ENCODE peak calls at places on chromosomes 6 and 20, in ten cellular contexts. O, N, R, Y, G, T, Z, X, L and H are unnamed samples.

GRCh38 chr6:104537185-104537584 is 322.5 kb downstream of the HACE1 start:
- DNase-seq in O (no peak), N (no peak), R (peak), Y (no peak), G (no peak), T (no peak), Z (no peak), X (no peak), L (no peak), H (no peak)

GRCh38 chr6:89834884-89835792 is 5.5 kb downstream of the CASP8AP2 start:
- DNase-seq in O (no peak), N (peak), R (no peak), Y (no peak), G (no peak), T (no peak), Z (no peak), X (no peak), L (no peak), H (no peak)

GRCh38 chr6:115891111-115891669 is 169.5 kb downstream of the FRK start:
- DNase-seq in O (no peak), N (no peak), R (peak), Y (no peak), G (no peak), T (no peak), Z (no peak), X (no peak), L (no peak), H (no peak)

GRCh38 chr6:43746613-43747101 is 23.4 kb upstream of the VEGFA start:
- DNase-seq in O (no peak), N (no peak), R (no peak), Y (peak), G (no peak), T (no peak), Z (peak), X (no peak), L (no peak), H (peak)

GRCh38 chr6:76866091-76866490 is 597.2 kb downstream of the HTR1B start:
- DNase-seq in O (no peak), N (no peak), R (no peak), Y (no peak), G (no peak), T (no peak), Z (no peak), X (no peak), L (no peak), H (no peak)

GRCh38 chr6:141700836-141701235 is 431.9 kb upstream of the GJE1 start:
- DNase-seq in O (no peak), N (no peak), R (no peak), Y (no peak), G (no peak), T (no peak), Z (no peak), X (no peak), L (no peak), H (no peak)

GRCh38 chr6:18207949-18208348 is 52.7 kb downstream of the KDM1B start:
- DNase-seq in O (no peak), N (no peak), R (no peak), Y (no peak), G (no peak), T (no peak), Z (no peak), X (no peak), L (no peak), H (no peak)

GRCh38 chr20:58889334-58890072 is 37.0 kb downstream of the GNAS start:
- DNase-seq in O (no peak), N (peak), R (no peak), Y (no peak), G (no peak), T (peak), Z (peak), X (no peak), L (peak), H (no peak)

GRCh38 chr20:5947276-5947675 is 3.1 kb downstream of the TRMT6 start:
- DNase-seq in O (no peak), N (no peak), R (no peak), Y (no peak), G (no peak), T (no peak), Z (no peak), X (no peak), L (no peak), H (peak)

GRCh38 chr6:25963426-25964123 is 973 bp downstream of the TRIM38 start:
- DNase-seq in O (no peak), N (no peak), R (no peak), Y (no peak), G (no peak), T (no peak), Z (no peak), X (no peak), L (no peak), H (no peak)

GRCh38 chr20:33824852-33825251 is 13.7 kb downstream of the CHMP4B start:
- DNase-seq in O (no peak), N (no peak), R (no peak), Y (no peak), G (no peak), T (no peak), Z (no peak), X (no peak), L (no peak), H (no peak)

GRCh38 chr20:37574199-37574890 is 46.7 kb upstream of the BLCAP start:
- DNase-seq in O (no peak), N (no peak), R (no peak), Y (no peak), G (no peak), T (no peak), Z (no peak), X (no peak), L (no peak), H (no peak)

GRCh38 chr6:168361766-168362165 is 42.2 kb upstream of the DACT2 start:
- DNase-seq in O (no peak), N (no peak), R (no peak), Y (no peak), G (no peak), T (peak), Z (peak), X (no peak), L (no peak), H (peak)

GRCh38 chr6:50716887-50717509 is 3.7 kb downstream of the TFAP2D start:
- DNase-seq in O (no peak), N (no peak), R (no peak), Y (no peak), G (no peak), T (no peak), Z (no peak), X (no peak), L (no peak), H (no peak)

GRCh38 chr6:43992783-43993505 is 134.3 kb downstream of the MRPL14 start:
- DNase-seq in O (peak), N (no peak), R (no peak), Y (no peak), G (peak), T (no peak), Z (no peak), X (no peak), L (no peak), H (peak)

GRCh38 chr6:157496534-157497095 is 115.6 kb downstream of the ZDHHC14 start:
- DNase-seq in O (no peak), N (no peak), R (no peak), Y (no peak), G (no peak), T (no peak), Z (no peak), X (no peak), L (no peak), H (no peak)

GRCh38 chr20:7248392-7248992 is 481.0 kb downstream of the BMP2 start:
- DNase-seq in O (no peak), N (no peak), R (no peak), Y (no peak), G (no peak), T (no peak), Z (no peak), X (no peak), L (no peak), H (no peak)

GRCh38 chr6:15996030-15996429 is 132.9 kb upstream of the MYLIP start:
- DNase-seq in O (no peak), N (no peak), R (no peak), Y (no peak), G (no peak), T (no peak), Z (no peak), X (no peak), L (no peak), H (no peak)

GRCh38 chr6:164106345-164106769 is 691.8 kb downstream of the QKI start:
- DNase-seq in O (no peak), N (no peak), R (no peak), Y (peak), G (no peak), T (no peak), Z (no peak), X (no peak), L (no peak), H (no peak)

DNA sequence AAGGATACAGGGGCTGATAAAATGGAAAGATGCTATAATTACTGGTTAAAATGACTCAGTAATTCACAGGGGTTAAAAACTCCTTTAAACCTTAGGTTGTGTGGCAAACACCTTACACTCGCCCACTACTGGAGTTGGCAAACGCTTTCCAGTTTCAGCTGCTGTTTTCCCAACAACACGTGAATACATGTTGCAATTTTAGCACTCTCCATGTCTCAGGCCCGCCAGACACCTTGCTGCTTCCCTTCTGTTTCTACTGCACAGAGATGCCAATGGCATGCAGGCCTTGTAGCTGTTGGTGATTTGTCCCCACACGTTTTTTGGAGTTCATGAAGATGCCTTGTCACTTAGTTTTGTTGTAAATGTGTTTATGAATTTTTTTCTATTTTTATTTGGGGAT is 5.3 kb upstream of the TTPAL start:
- DNase-seq in O (no peak), N (no peak), R (no peak), Y (no peak), G (no peak), T (no peak), Z (no peak), X (no peak), L (no peak), H (no peak)
- H3K4me3 ChIP-seq in O (no peak), N (no peak), R (no peak), Y (no peak), G (no peak), T (no peak), Z (no peak), X (no peak), L (no peak), H (no peak)

DNA sequence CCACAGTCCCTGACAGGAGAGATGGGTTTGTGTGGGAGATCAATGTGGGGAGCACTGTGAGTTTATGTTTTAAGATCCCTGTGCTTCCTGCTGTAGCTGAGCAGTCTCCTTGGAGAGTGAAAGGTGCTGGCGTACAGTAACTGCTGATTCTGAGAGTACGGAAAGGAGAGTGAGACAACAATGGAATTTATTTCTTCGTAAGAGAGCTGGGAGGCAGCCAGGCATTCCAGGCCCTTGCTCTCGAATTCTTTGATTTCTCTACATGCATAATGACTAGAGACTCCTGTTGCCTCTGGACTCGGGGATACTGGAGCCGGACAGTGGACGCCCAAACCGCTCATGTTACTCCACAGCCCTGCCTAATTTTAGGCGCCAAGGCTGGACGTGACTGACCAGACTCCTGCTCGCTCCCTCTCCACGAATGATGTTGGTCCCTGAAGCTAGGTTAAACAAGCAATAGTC is 131.0 kb upstream of the PHACTR1 start:
- DNase-seq in O (peak), N (no peak), R (peak), Y (no peak), G (no peak), T (no peak), Z (no peak), X (peak), L (no peak), H (peak)
- H3K4me3 ChIP-seq in O (no peak), N (no peak), R (no peak), Y (no peak), G (no peak), T (no peak), Z (no peak), X (no peak), L (no peak), H (no peak)

GRCh38 chr6:139581485-139581865 is 207.0 kb upstream of the CITED2 start:
- DNase-seq in O (no peak), N (no peak), R (no peak), Y (no peak), G (no peak), T (no peak), Z (no peak), X (no peak), L (no peak), H (no peak)
- H3K4me3 ChIP-seq in O (no peak), N (no peak), R (no peak), Y (no peak), G (no peak), T (no peak), Z (no peak), X (no peak), L (no peak), H (no peak)

GRCh38 chr6:36098253-36098919 is 31.9 kb upstream of the MAPK13 start:
- DNase-seq in O (no peak), N (no peak), R (no peak), Y (no peak), G (no peak), T (no peak), Z (no peak), X (no peak), L (no peak), H (no peak)

GRCh38 chr6:36095497-36096391 is 34.6 kb upstream of the MAPK13 start:
- DNase-seq in O (no peak), N (no peak), R (no peak), Y (no peak), G (peak), T (no peak), Z (no peak), X (no peak), L (no peak), H (no peak)

GRCh38 chr6:36101691-36102090 is 28.6 kb upstream of the MAPK13 start:
- DNase-seq in O (no peak), N (no peak), R (no peak), Y (no peak), G (no peak), T (no peak), Z (no peak), X (no peak), L (no peak), H (no peak)

GRCh38 chr6:36099872-36100483 is 30.3 kb upstream of the MAPK13 start:
- DNase-seq in O (no peak), N (peak), R (no peak), Y (no peak), G (no peak), T (no peak), Z (no peak), X (no peak), L (no peak), H (no peak)

GRCh38 chr6:36098920-36099647 is 31.2 kb upstream of the MAPK13 start:
- DNase-seq in O (no peak), N (no peak), R (no peak), Y (peak), G (no peak), T (no peak), Z (no peak), X (no peak), L (no peak), H (no peak)
- H3K4me3 ChIP-seq in O (no peak), N (no peak), R (no peak), Y (no peak), G (no peak), T (no peak), Z (no peak), X (no peak), L (no peak), H (no peak)

GRCh38 chr6:75283907-75284284 is 696 bp downstream of the TMEM30A start:
- DNase-seq in O (no peak), N (no peak), R (no peak), Y (peak), G (no peak), T (no peak), Z (peak), X (no peak), L (no peak), H (no peak)

GRCh38 chr6:75280131-75280855 is 4.3 kb downstream of the TMEM30A start:
- DNase-seq in O (no peak), N (no peak), R (no peak), Y (no peak), G (no peak), T (no peak), Z (no peak), X (no peak), L (no peak), H (no peak)

GRCh38 chr6:75284285-75285155 is at the start of gene TMEM30A:
- DNase-seq in O (peak), N (peak), R (peak), Y (peak), G (peak), T (peak), Z (peak), X (peak), L (peak), H (peak)

GRCh38 chr6:75281643-75282042 is 2.9 kb downstream of the TMEM30A start:
- DNase-seq in O (no peak), N (no peak), R (no peak), Y (no peak), G (no peak), T (no peak), Z (no peak), X (no peak), L (no peak), H (no peak)

GRCh38 chr6:75282706-75283105 is 1.9 kb downstream of the TMEM30A start:
- DNase-seq in O (no peak), N (no peak), R (no peak), Y (no peak), G (no peak), T (no peak), Z (no peak), X (no peak), L (no peak), H (no peak)
- H3K4me3 ChIP-seq in O (peak), N (no peak), R (peak), Y (peak), G (peak), T (peak), Z (no peak), X (peak), L (no peak), H (peak)

GRCh38 chr20:47191074-47191673 is 165.3 kb downstream of the ZMYND8 start:
- DNase-seq in O (no peak), N (no peak), R (no peak), Y (no peak), G (no peak), T (no peak), Z (no peak), X (no peak), L (no peak), H (no peak)
- H3K4me3 ChIP-seq in O (no peak), N (no peak), R (no peak), Y (no peak), G (no peak), T (no peak), Z (no peak), X (no peak), L (no peak), H (no peak)

GRCh38 chr6:1596088-1596852 is 13.4 kb upstream of the FOXC1 start:
- DNase-seq in O (no peak), N (peak), R (no peak), Y (peak), G (peak), T (peak), Z (peak), X (no peak), L (peak), H (peak)
- H3K4me3 ChIP-seq in O (peak), N (no peak), R (no peak), Y (peak), G (no peak), T (no peak), Z (no peak), X (peak), L (no peak), H (no peak)